ENCODE peak calls at places on chromosomes 13 and 19, in five cellular contexts. S, M, H, Y and B are unnamed samples.

GRCh38 chr19:3270908-3271307 is 46.4 kb downstream of the CELF5 start:
- DNase-seq in Y (peak), H (peak), S (peak), M (peak), B (peak)

GRCh38 chr19:8208710-8209110 is 460 bp upstream of the CERS4 start:
- DNase-seq in S (no peak), Y (no peak), H (no peak), M (no peak), B (no peak)

GRCh38 chr13:108269601-108270328 is at the start of gene TNFSF13B:
- DNase-seq in Y (peak), H (peak), S (no peak), M (peak), B (peak)

GRCh38 chr13:112010714-112011113 is 56.2 kb upstream of the SOX1 start:
- DNase-seq in H (no peak), S (no peak), Y (no peak), M (no peak), B (no peak)

GRCh38 chr13:74158028-74158427 is 23.8 kb upstream of the KLF12 start:
- DNase-seq in H (no peak), M (no peak), S (no peak), Y (peak), B (peak)

GRCh38 chr13:75685239-75685697 is 49.1 kb downstream of the LMO7 start:
- DNase-seq in H (peak), M (no peak), S (peak), Y (no peak), B (peak)

GRCh38 chr13:47175172-47175806 is 278.4 kb upstream of the HTR2A start:
- DNase-seq in M (no peak), S (peak), Y (no peak), H (peak), B (no peak)

GRCh38 chr19:29530549-29531457 is 5.0 kb downstream of the VSTM2B start:
- DNase-seq in M (no peak), Y (no peak), S (no peak), H (no peak), B (peak)

GRCh38 chr13:46866150-46866549 is 30.7 kb downstream of the HTR2A start:
- DNase-seq in Y (peak), H (peak), M (peak), S (peak), B (peak)

GRCh38 chr19:14150041-14150769 is 13.8 kb upstream of the ASF1B start:
- DNase-seq in S (no peak), M (no peak), Y (no peak), H (no peak), B (no peak)

GRCh38 chr13:29936051-29936813 is 85.8 kb upstream of the UBL3 start:
- DNase-seq in S (no peak), Y (no peak), H (no peak), M (no peak), B (no peak)

GRCh38 chr13:24307211-24308067 is 1.9 kb upstream of the C1QTNF9 start:
- DNase-seq in Y (no peak), M (no peak), S (peak), H (no peak), B (peak)

GRCh38 chr19:19751846-19752245 is 18.9 kb upstream of the ZNF14 start:
- DNase-seq in S (no peak), H (no peak), M (no peak), Y (no peak), B (no peak)

GRCh38 chr19:4368128-4368820 is 24.9 kb downstream of the MPND start:
- DNase-seq in M (no peak), S (no peak), Y (no peak), H (no peak), B (no peak)

GRCh38 chr19:57688011-57688763 is 6.4 kb downstream of the ZNF551 start:
- DNase-seq in S (peak), Y (no peak), M (no peak), H (no peak), B (no peak)

GRCh38 chr19:16496613-16496983 is 404 bp downstream of the C19orf44 start:
- DNase-seq in S (peak), M (peak), H (peak), Y (no peak), B (no peak)

GRCh38 chr19:35908977-35909683 is 1.0 kb upstream of the TYROBP start:
- DNase-seq in Y (no peak), H (no peak), M (peak), S (no peak), B (no peak)

GRCh38 chr19:56309511-56310185 is 5.0 kb downstream of the ZSCAN5A start:
- DNase-seq in M (peak), S (peak), Y (peak), H (peak), B (peak)

GRCh38 chr13:113816925-113817859 is 46.7 kb downstream of the GAS6 start:
- DNase-seq in S (peak), M (peak), H (peak), Y (peak), B (peak)

GRCh38 chr13:52599037-52599852 is 43.0 kb upstream of the HNRNPA1L2 start:
- DNase-seq in M (no peak), H (peak), Y (no peak), S (no peak), B (peak)

DNA sequence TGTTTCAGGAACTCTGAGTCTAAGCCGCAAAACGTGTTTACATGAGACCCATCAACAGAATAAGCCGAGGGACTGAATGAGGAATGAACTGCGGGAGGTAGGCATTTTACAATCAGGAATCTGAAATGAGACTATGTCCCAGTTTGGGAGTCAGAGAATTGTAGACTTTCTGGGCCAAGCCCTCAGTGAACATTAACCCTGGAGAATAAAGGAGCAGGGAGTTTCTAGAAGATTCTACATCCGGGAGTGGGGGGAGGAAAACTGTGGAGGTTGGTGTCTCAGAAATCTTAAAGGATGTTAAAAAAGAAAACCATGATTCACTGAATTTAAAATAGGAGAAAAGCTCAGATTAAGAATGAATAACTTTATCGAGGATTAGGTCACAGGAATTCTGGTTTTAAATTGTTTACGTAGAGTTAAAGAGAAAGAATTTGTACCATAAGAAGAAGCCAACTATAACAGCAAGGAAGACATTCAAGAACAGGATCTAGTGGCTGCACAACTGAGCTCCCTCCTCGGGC is 18.5 kb downstream of the RFX2 start:
- DNase-seq in S (no peak), H (peak), Y (peak), M (no peak), B (no peak)
- TF ChIP-seq EZH2phosphoT487 in S (no peak), H (no peak), Y (no peak), M (no peak), B (no peak)

DNA sequence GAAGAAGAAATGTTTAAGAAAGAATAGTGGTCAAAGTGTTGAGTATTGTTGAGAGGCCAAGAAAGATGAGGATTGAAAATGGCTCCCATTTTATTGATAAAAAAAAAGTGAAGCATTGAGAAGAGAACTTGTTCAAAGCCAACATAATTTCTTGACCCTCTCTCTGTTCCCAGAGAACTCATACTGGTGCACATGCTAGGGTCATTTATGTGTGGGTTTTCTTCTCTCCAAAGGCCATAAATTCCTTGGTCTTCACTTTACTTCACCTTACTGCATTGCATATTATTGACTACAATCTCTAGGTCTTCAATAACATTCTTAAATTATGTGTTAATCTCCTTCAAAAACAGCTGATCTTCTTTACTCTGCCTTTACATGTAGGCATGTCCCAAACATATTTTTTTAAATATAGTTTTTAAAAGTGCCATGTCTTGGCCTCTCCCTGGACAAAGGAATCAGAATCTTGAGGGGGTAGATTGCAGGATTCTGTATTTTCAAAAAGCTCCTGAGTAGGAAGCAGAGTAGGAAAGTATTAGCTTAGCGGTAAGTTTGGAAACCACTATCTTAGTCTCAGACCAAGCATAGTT is 1.8 kb upstream of the FNDC3A start:
- DNase-seq in S (no peak), Y (no peak), H (no peak), M (no peak), B (no peak)
- TF ChIP-seq EZH2phosphoT487 in S (no peak), Y (no peak), H (no peak), M (no peak), B (no peak)

GRCh38 chr19:18477042-18477760 is 39.3 kb upstream of the ISYNA1 start:
- DNase-seq in S (no peak), M (no peak), H (peak), Y (no peak), B (no peak)

GRCh38 chr19:18479964-18480723 is 41.7 kb downstream of the ELL start:
- DNase-seq in Y (no peak), M (no peak), S (no peak), H (peak), B (no peak)

GRCh38 chr19:18477974-18478373 is 40.0 kb upstream of the ISYNA1 start:
- DNase-seq in S (no peak), M (no peak), H (no peak), Y (no peak), B (no peak)

GRCh38 chr19:18476507-18477041 is 38.6 kb upstream of the ISYNA1 start:
- DNase-seq in M (no peak), S (no peak), Y (no peak), H (peak), B (no peak)

DNA sequence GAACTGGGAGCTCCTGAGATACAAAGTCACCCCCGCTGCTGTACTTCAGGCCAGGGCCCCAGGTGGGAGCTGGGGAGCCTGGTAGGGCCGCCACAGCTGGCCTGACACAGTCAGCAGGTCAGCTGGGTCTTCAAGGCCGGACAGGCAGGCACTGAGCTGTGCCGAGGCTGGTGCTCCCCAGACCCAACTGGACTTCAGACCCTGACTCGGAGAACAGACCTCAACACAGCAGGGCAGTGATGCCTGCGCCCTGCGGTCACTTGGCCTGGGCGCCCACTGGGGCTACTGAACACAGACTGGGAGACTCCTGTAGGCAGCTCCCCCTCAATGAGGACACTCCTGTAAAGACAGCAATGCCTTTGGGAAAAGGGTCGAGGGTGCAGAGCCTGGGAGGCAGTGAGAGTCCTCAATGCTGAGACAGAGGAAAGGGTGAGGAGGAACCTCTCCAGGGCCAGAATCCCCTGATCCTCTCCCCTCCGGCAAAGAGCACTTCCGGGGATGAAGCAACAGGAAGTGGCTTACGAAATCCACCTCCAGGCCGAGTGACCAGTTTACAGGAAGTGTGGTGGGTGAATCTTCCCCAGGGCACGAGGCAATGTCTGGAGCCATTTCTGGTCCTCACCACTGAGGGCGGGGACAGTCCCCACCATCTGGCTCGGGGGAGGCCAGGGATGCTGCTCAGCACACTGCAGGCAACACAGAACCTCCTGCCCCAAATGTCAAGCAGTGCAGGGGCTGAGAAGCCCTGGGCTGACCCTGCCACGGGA is 40.8 kb upstream of the ISYNA1 start:
- DNase-seq in S (peak), Y (peak), M (peak), H (peak), B (no peak)
- TF ChIP-seq EZH2phosphoT487 in S (no peak), Y (no peak), M (no peak), H (no peak), B (no peak)

GRCh38 chr19:2049741-2050348 is 1.2 kb downstream of the MKNK2 start:
- DNase-seq in Y (peak), M (peak), H (peak), S (peak), B (peak)

GRCh38 chr19:2050349-2050990 is 574 bp downstream of the MKNK2 start:
- DNase-seq in S (no peak), M (no peak), Y (no peak), H (peak), B (peak)

GRCh38 chr19:2047449-2048103 is 3.5 kb downstream of the MKNK2 start:
- DNase-seq in S (peak), M (no peak), Y (peak), H (peak), B (peak)

GRCh38 chr19:2048104-2048958 is 2.7 kb downstream of the MKNK2 start:
- DNase-seq in M (no peak), H (no peak), S (no peak), Y (peak), B (no peak)

DNA sequence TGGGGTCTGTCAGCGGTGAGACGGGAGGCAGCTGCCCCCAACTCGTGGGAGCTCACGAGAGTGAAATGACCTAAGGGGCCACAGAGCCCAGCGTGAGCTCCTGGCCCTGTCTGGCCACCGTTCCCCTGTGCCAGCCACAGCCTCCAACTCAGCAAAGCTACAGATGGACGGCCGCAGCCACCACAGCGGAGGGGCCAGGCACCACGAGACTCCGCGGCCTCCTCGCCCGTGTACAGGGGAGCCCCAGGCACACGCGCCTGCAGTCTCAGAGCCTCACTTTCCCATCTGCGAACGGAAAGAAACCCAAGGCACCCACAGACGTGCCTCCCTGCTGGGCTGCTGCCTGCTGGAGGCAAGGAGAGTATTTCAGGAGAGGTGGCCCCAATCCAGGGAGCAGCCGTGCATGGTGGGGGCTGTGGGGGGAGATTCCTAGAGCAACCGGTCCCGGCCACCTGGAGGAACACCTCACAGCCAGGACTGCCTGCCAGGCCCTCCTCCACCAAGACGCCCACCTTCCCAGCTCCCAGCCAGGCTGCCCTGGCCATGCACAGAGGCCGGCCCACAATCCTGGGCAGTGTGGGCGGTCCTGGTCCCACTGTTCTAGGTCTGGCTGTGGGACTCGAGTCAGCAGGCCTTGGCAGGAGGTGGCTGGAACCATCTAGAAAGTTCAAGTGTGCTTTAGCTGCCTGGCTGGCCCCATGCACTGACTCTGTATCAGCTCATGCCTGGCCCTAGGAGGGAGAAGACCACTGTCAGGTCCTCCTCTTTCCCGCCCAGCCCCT is 1.9 kb downstream of the MKNK2 start:
- DNase-seq in H (peak), M (peak), Y (peak), S (no peak), B (peak)
- TF ChIP-seq EZH2phosphoT487 in H (no peak), M (no peak), Y (no peak), S (no peak), B (no peak)

DNA sequence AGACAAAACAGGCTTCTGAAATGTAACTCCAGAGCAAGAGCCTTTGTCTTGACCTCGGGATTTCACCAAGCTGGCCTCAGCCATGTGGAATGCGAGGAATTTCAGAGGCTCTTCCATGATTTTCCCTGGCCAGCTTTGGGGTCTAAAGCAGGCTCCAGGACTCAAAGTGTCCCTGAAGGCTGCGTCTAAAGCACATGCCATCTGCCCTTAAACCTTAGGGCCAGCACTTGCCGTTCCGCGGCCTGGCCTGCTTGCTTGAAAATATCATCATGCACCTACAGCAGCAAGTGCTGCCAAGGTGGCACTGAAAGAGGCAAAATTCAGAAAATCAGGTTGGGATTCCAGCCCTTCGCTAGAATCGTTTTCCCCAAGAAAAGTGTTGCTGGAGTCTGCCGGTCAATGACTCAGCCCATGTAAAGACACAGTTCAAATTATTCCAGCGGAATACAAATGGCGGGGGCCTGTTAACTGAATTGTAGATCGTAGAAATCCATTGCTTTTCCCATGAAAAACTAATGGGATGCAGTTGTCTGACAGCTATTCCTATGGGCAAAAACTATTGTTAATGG is 105.7 kb upstream of the RAP2A start:
- DNase-seq in M (no peak), H (peak), S (no peak), Y (no peak), B (peak)
- TF ChIP-seq EZH2phosphoT487 in M (no peak), H (no peak), S (no peak), Y (no peak), B (no peak)